ENCODE peak calls at places on chromosomes 1 and 21, in four cellular contexts. Q, A, N and J are unnamed samples.

GRCh38 chr1:29632436-29633270 is 396.3 kb downstream of the PTPRU start:
- DNase-seq in Q (no peak), A (no peak), N (no peak), J (no peak)

GRCh38 chr1:207822602-207823451 is 71.0 kb downstream of the CD46 start:
- DNase-seq in Q (peak), A (no peak), N (no peak), J (peak)

GRCh38 chr1:31381394-31382287 is 8.8 kb upstream of the FABP3 start:
- DNase-seq in Q (no peak), A (no peak), N (no peak), J (no peak)

GRCh38 chr1:1858382-1859086 is 32.4 kb downstream of the GNB1 start:
- DNase-seq in Q (no peak), A (peak), N (peak), J (peak)

GRCh38 chr1:19208710-19209438 is 1.2 kb downstream of the UBR4 start:
- DNase-seq in Q (no peak), A (no peak), N (no peak), J (no peak)

GRCh38 chr1:60073605-60074278 is at the start of gene C1orf87:
- DNase-seq in Q (no peak), A (no peak), N (peak), J (peak)

GRCh38 chr1:55727010-55727409 is 511.8 kb upstream of the USP24 start:
- DNase-seq in Q (no peak), A (no peak), N (no peak), J (no peak)

GRCh38 chr1:17617787-17618557 is 78.5 kb downstream of the ARHGEF10L start:
- DNase-seq in Q (no peak), A (no peak), N (no peak), J (no peak)

GRCh38 chr1:62869217-62869754 is 85.4 kb downstream of the ATG4C start:
- DNase-seq in Q (no peak), A (no peak), N (no peak), J (no peak)

GRCh38 chr1:184315254-184315653 is 71.6 kb upstream of the C1orf21 start:
- DNase-seq in Q (no peak), A (no peak), N (no peak), J (no peak)

GRCh38 chr1:207321790-207322530 is 482 bp downstream of the CD55 start:
- DNase-seq in Q (no peak), A (peak), N (no peak), J (no peak)

GRCh38 chr1:22241250-22241649 is 98.4 kb upstream of the WNT4 start:
- DNase-seq in Q (no peak), A (no peak), N (no peak), J (no peak)

GRCh38 chr1:35460796-35461195 is 96.4 kb downstream of the KIAA0319L start:
- DNase-seq in Q (no peak), A (no peak), N (no peak), J (no peak)

GRCh38 chr1:222829868-222830267 is 15.0 kb downstream of the DISP1 start:
- DNase-seq in Q (no peak), A (no peak), N (no peak), J (no peak)

GRCh38 chr1:198520524-198521254 is 19.8 kb downstream of the ATP6V1G3 start:
- DNase-seq in Q (no peak), A (no peak), N (no peak), J (no peak)

GRCh38 chr1:67963263-67963662 is 87.2 kb downstream of the DIRAS3 start:
- DNase-seq in Q (no peak), A (no peak), N (no peak), J (no peak)

GRCh38 chr1:11581455-11581854 is 72.8 kb downstream of the FBXO2 start:
- DNase-seq in Q (no peak), A (no peak), N (no peak), J (no peak)

GRCh38 chr1:31216016-31216415 is 23.7 kb downstream of the NKAIN1 start:
- DNase-seq in Q (no peak), A (peak), N (peak), J (peak)

GRCh38 chr1:237562247-237562823 is 328.4 kb downstream of the ZP4 start:
- DNase-seq in Q (no peak), A (peak), N (no peak), J (peak)

GRCh38 chr1:67687649-67688048 is 2.6 kb downstream of the GADD45A start:
- DNase-seq in Q (no peak), A (no peak), N (no peak), J (no peak)

GRCh38 chr1:30294508-30294907 is 428.9 kb downstream of the MATN1 start:
- DNase-seq in Q (no peak), A (no peak), N (no peak), J (no peak)

GRCh38 chr1:113219377-113219776 is 146.4 kb downstream of the LRIG2 start:
- DNase-seq in Q (no peak), A (no peak), N (peak), J (no peak)

GRCh38 chr1:209675567-209676154 is 449 bp downstream of the G0S2 start:
- DNase-seq in Q (no peak), A (peak), N (peak), J (no peak)

GRCh38 chr1:38589036-38589435 is 270.5 kb downstream of the RRAGC start:
- DNase-seq in Q (no peak), A (no peak), N (no peak), J (no peak)

GRCh38 chr1:54229281-54229891 is 29.4 kb downstream of the MRPL37 start:
- DNase-seq in Q (peak), A (no peak), N (no peak), J (no peak)

GRCh38 chr21:41928621-41929220 is 25.1 kb downstream of the C2CD2 start:
- DNase-seq in Q (no peak), A (no peak), N (no peak), J (no peak)

GRCh38 chr1:24896176-24896575 is 33.9 kb downstream of the RUNX3 start:
- DNase-seq in Q (no peak), A (no peak), N (no peak), J (no peak)

GRCh38 chr1:208137144-208137682 is 107.0 kb downstream of the PLXNA2 start:
- DNase-seq in Q (no peak), A (peak), N (no peak), J (no peak)

GRCh38 chr1:94714552-94714951 is 105.6 kb upstream of the SLC44A3 start:
- DNase-seq in Q (no peak), A (no peak), N (no peak), J (no peak)

GRCh38 chr1:33060579-33061083 is 20.3 kb upstream of the AZIN2 start:
- DNase-seq in Q (no peak), A (no peak), N (no peak), J (no peak)

GRCh38 chr1:47986741-47987140 is 10.4 kb downstream of the TRABD2B start:
- DNase-seq in Q (no peak), A (no peak), N (no peak), J (no peak)